ENCODE peak calls at places on chromosome 6, in nine cellular contexts. K, C, P, I, H, Z, L, X and B are unnamed samples. For H3K4me1, H3K27me3 and H3K9me3, the result is how much of the 10 kb centered on the place peaks cover.

GRCh38 chr6:84639396-84639795 is 125.0 kb downstream of the TBX18 start:
- DNase-seq in K (no peak), C (no peak), P (no peak), I (no peak), H (no peak), Z (no peak), L (no peak), X (no peak), B (no peak)

GRCh38 chr6:18216411-18216810 is 47.9 kb downstream of the DEK start:
- DNase-seq in K (no peak), C (no peak), P (no peak), I (no peak), H (peak), Z (no peak), L (no peak), X (no peak), B (no peak)

GRCh38 chr6:36028088-36028886 is 679 bp downstream of the MAPK14 start:
- DNase-seq in K (no peak), C (peak), P (peak), I (peak), H (peak), Z (peak), L (peak), X (peak), B (peak)

GRCh38 chr6:86723729-86724128 is 213.6 kb upstream of the HTR1E start:
- DNase-seq in K (no peak), C (no peak), P (no peak), I (no peak), H (no peak), Z (no peak), L (no peak), X (no peak), B (no peak)

GRCh38 chr6:40286721-40287120 is 300.4 kb downstream of the LRFN2 start:
- DNase-seq in K (no peak), C (no peak), P (no peak), I (no peak), H (no peak), Z (no peak), L (no peak), X (no peak), B (no peak)

GRCh38 chr6:29552512-29553051 is 7.0 kb downstream of the UBD start:
- DNase-seq in K (peak), C (no peak), P (no peak), I (no peak), H (peak), Z (no peak), L (no peak), X (no peak), B (no peak)

GRCh38 chr6:138521800-138522199 is 22.5 kb upstream of the NHSL1 start:
- DNase-seq in K (no peak), C (no peak), P (no peak), I (no peak), H (no peak), Z (no peak), L (no peak), X (no peak), B (no peak)

GRCh38 chr6:65638047-65638831 is 68.8 kb downstream of the EYS start:
- DNase-seq in K (no peak), C (no peak), P (no peak), I (no peak), H (no peak), Z (no peak), L (no peak), X (no peak), B (no peak)

GRCh38 chr6:14046476-14047068 is 71.0 kb upstream of the CD83 start:
- DNase-seq in K (peak), C (no peak), P (no peak), I (no peak), H (peak), Z (no peak), L (no peak), X (no peak), B (no peak)

GRCh38 chr6:140271759-140272377 is 897.4 kb upstream of the CITED2 start:
- DNase-seq in K (no peak), C (no peak), P (no peak), I (no peak), H (no peak), Z (no peak), L (no peak), X (no peak), B (no peak)

GRCh38 chr6:159969921-159970320 is 1.0 kb downstream of the IGF2R start:
- DNase-seq in K (peak), C (no peak), P (no peak), I (peak), H (peak), Z (no peak), L (peak), X (peak), B (no peak)

GRCh38 chr6:29810371-29810770 is 17.3 kb upstream of the HLA-G start:
- DNase-seq in K (no peak), C (no peak), P (no peak), I (no peak), H (no peak), Z (no peak), L (no peak), X (no peak), B (no peak)

GRCh38 chr6:134724653-134725340 is 225.1 kb downstream of the ALDH8A1 start:
- DNase-seq in K (no peak), C (no peak), P (no peak), I (no peak), H (no peak), Z (peak), L (no peak), X (no peak), B (no peak)

GRCh38 chr6:149990109-149990671 is 26.4 kb downstream of the ULBP1 start:
- DNase-seq in K (no peak), C (no peak), P (peak), I (no peak), H (no peak), Z (no peak), L (peak), X (no peak), B (no peak)

GRCh38 chr6:153024401-153025017 is 22.0 kb upstream of the MTRF1L start:
- DNase-seq in K (peak), C (no peak), P (no peak), I (no peak), H (peak), Z (no peak), L (no peak), X (peak), B (peak)

GRCh38 chr6:39266375-39266774 is 37.1 kb upstream of the KCNK5 start:
- DNase-seq in K (no peak), C (no peak), P (no peak), I (no peak), H (no peak), Z (no peak), L (no peak), X (no peak), B (no peak)

GRCh38 chr6:7140631-7141366 is 33.0 kb downstream of the RREB1 start:
- DNase-seq in K (peak), C (peak), P (peak), I (peak), H (peak), Z (peak), L (peak), X (peak), B (peak)

GRCh38 chr6:55918639-55919038 is 43.2 kb upstream of the BMP5 start:
- DNase-seq in K (no peak), C (no peak), P (no peak), I (no peak), H (peak), Z (no peak), L (no peak), X (no peak), B (no peak)

GRCh38 chr6:44779130-44779826 is 391.8 kb downstream of the CDC5L start:
- DNase-seq in K (no peak), C (no peak), P (no peak), I (no peak), H (no peak), Z (no peak), L (no peak), X (no peak), B (no peak)

GRCh38 chr6:373773-374724 is 17.5 kb upstream of the IRF4 start:
- DNase-seq in K (no peak), C (no peak), P (peak), I (no peak), H (peak), Z (no peak), L (peak), X (no peak), B (no peak)

GRCh38 chr6:484729-485111 is 93.2 kb downstream of the IRF4 start:
- DNase-seq in K (no peak), C (no peak), P (no peak), I (no peak), H (no peak), Z (no peak), L (no peak), X (no peak), B (no peak)

GRCh38 chr6:155388546-155388945 is 67.1 kb downstream of the NOX3 start:
- DNase-seq in K (no peak), C (no peak), P (no peak), I (no peak), H (no peak), Z (no peak), L (no peak), X (no peak), B (no peak)

GRCh38 chr6:118468682-118469465 is 79.2 kb upstream of the PLN start:
- DNase-seq in K (no peak), C (no peak), P (no peak), I (no peak), H (peak), Z (no peak), L (no peak), X (no peak), B (no peak)

GRCh38 chr6:41531591-41532582 is 14.3 kb upstream of the FOXP4 start:
- DNase-seq in K (no peak), C (no peak), P (no peak), I (no peak), H (peak), Z (no peak), L (no peak), X (no peak), B (no peak)

GRCh38 chr6:25342784-25343183 is 63.6 kb downstream of the CARMIL1 start:
- DNase-seq in K (no peak), C (no peak), P (no peak), I (no peak), H (peak), Z (no peak), L (no peak), X (no peak), B (no peak)

GRCh38 chr6:33709605-33710295 is 1.8 kb downstream of the UQCC2 start:
- DNase-seq in K (no peak), C (no peak), P (no peak), I (no peak), H (peak), Z (no peak), L (no peak), X (no peak), B (no peak)

GRCh38 chr6:11921017-11921438 is 91.1 kb upstream of the HIVEP1 start:
- DNase-seq in K (peak), C (no peak), P (peak), I (peak), H (peak), Z (peak), L (peak), X (no peak), B (no peak)

GRCh38 chr6:136226674-136227377 is 23.3 kb downstream of the MTFR2 start:
- DNase-seq in K (no peak), C (no peak), P (no peak), I (no peak), H (no peak), Z (no peak), L (no peak), X (no peak), B (no peak)

GRCh38 chr6:145071836-145072235 is 663.5 kb downstream of the EPM2A start:
- DNase-seq in K (no peak), C (no peak), P (no peak), I (no peak), H (no peak), Z (no peak), L (no peak), X (no peak), B (no peak)

GRCh38 chr6:148466158-148466557 is 123.5 kb downstream of the SASH1 start:
- DNase-seq in K (no peak), C (no peak), P (no peak), I (no peak), H (no peak), Z (no peak), L (no peak), X (no peak), B (no peak)

GRCh38 chr6:70547313-70547712 is 19.4 kb upstream of the SDHAF4 start:
- DNase-seq in K (no peak), C (no peak), P (no peak), I (no peak), H (peak), Z (no peak), L (no peak), X (no peak), B (no peak)

GRCh38 chr6:125406771-125407170 is 105.0 kb upstream of the HDDC2 start:
- DNase-seq in K (no peak), C (no peak), P (no peak), I (no peak), H (no peak), Z (no peak), L (no peak), X (no peak), B (no peak)

GRCh38 chr6:112286010-112286409 is 31.6 kb upstream of the LAMA4 start:
- DNase-seq in K (no peak), C (peak), P (no peak), I (no peak), H (no peak), Z (no peak), L (no peak), X (peak), B (no peak)

DNA sequence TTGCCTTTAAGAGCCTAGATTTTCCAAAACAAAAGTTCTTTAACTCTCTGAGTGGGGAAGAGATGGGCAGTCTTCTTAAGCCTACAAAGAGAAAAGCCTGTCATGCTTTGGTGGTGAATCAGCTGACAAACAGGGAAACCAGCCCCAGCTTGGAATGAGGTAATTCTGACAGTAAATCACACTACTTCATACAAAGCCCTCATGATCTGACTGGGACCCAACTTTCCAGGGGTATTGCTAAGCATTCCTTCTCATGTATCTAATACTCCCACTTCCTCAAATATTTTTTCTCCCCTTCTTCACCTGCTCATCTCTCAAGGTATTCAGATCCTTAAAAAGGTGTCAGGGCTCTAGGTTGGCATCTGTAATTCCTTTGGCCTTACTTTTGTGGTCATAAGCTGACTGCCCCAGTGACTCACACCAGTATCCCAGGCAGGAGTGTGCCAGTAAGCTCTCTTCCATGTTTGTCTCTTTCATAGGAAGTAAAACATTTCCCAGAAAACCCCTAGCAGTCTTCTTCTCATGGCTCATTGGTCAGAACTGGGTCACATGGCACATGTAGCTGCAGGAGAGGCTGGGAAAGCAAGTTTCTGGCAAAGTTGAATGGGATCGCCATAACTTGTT is 15.0 kb upstream of the TBC1D22B start:
- DNase-seq in K (peak), C (no peak), P (no peak), I (peak), H (peak), Z (no peak), L (no peak), X (no peak), B (no peak)
- H3K4me1 ChIP-seq in K (half or more), C (under half), P (under half), I (half or more), H (under half), Z (half or more), L (half or more), X (under half), B (under half)

DNA sequence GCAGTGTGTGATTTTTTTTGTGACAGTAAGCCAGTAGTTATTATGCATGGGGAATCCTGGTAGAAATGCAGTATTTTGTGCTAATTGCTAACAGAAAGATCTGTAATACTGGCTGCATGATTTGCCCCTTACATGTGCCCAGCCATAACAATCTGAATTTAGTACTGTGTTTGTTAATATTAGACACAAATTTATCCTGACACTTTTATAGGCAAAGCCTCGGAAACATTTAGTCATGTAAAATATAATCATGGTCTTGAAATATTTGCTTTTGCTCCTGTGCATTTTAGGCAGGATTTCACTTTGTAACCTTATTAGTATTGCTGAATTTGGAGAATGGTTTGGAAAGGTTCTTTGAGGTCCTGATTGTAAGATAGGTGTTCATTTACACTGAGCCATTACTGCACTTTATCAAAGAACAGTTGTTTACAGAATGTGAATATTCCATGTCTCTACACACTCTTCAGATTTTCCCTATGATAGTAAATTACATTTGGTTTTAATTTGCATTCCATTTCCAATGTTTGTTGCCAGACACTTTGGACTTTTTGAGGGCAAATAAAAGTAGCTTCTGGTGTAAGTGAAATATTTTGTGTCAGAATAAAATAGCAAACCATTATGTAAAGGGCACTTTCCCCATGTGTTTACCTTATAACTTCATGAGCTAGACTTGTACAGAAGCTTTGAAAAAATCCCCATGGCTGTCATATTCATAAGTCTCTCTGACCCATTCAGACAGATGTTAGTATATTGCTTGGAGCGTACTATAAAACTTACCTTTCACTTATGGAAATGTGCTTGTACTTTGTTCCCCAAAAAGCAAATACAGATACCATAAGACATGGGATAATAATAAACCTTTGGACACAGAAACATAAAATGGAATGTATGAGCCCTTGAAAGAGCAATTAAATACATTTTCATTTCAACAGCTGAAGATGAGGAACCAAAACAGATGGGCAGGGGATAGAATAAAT is 349.9 kb downstream of the ARHGAP18 start:
- DNase-seq in K (no peak), C (no peak), P (no peak), I (no peak), H (no peak), Z (no peak), L (no peak), X (no peak), B (no peak)
- H3K27me3 ChIP-seq in K (under half), C (under half), P (under half), I (under half), H (under half), Z (under half), L (under half), X (under half), B (under half)

DNA sequence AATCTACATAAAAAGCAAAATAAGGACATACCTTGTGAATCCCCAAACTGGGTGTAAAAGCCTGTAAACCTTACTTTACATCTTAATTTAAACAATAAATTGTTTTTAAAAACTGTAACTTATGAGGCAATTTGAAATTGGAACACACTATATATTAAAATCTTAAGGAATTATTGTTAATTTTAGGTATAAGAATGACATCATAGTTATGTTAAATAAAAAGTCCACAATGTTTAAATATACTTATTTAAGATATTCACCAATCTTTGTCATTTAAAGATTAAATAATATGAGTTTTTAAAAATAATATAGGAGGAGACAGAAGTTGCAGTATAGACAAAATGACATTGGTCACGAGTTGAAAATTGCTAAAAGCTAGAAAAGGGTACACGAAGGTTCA is 621.9 kb upstream of the POU3F2 start:
- DNase-seq in K (no peak), C (no peak), P (no peak), I (no peak), H (no peak), Z (no peak), L (no peak), X (no peak), B (no peak)
- H3K9me3 ChIP-seq in K (under half), C (under half), P (under half), I (under half), H (under half), Z (under half), L (under half), X (under half), B (under half)

GRCh38 chr6:143962644-143962929 is 45.5 kb downstream of the PLAGL1 start:
- DNase-seq in K (no peak), C (no peak), P (no peak), I (no peak), H (peak), Z (no peak), L (no peak), X (no peak), B (no peak)

GRCh38 chr6:143961868-143962643 is 46.0 kb downstream of the PLAGL1 start:
- DNase-seq in K (no peak), C (no peak), P (no peak), I (no peak), H (no peak), Z (no peak), L (no peak), X (no peak), B (no peak)

GRCh38 chr6:143965503-143966171 is 42.4 kb downstream of the PLAGL1 start:
- DNase-seq in K (no peak), C (no peak), P (no peak), I (no peak), H (peak), Z (no peak), L (no peak), X (no peak), B (no peak)

GRCh38 chr6:143964667-143965066 is 43.4 kb downstream of the PLAGL1 start:
- DNase-seq in K (no peak), C (no peak), P (no peak), I (no peak), H (peak), Z (no peak), L (no peak), X (no peak), B (no peak)

GRCh38 chr6:143963158-143963919 is 44.7 kb downstream of the PLAGL1 start:
- DNase-seq in K (no peak), C (no peak), P (no peak), I (no peak), H (no peak), Z (no peak), L (no peak), X (no peak), B (no peak)
- H3K4me1 ChIP-seq in K (under half), C (under half), P (under half), I (under half), H (under half), Z (under half), L (under half), X (under half), B (under half)

DNA sequence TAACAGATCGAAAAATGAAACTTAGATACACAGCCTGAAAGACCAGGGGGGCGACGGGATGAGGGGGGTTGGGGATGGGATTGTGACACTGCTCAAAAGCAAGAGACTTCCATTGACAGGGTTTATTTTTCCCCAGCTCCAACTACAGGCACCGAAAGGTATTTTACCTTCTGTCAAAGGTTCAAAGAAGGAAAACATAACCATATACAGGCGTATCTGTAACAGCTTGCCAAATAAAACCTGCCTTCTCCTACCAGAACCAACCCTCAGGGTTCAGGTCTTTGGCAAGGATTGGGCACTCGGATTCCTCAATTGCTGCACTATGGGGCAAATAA is 1.3 kb downstream of the EPHA7 start:
- DNase-seq in K (no peak), C (no peak), P (no peak), I (no peak), H (peak), Z (no peak), L (no peak), X (no peak), B (no peak)
- H3K27me3 ChIP-seq in K (under half), C (under half), P (under half), I (under half), H (under half), Z (half or more), L (half or more), X (under half), B (under half)

GRCh38 chr6:164690241-164690640 is 619.2 kb downstream of the C6orf118 start:
- DNase-seq in K (no peak), C (no peak), P (no peak), I (no peak), H (no peak), Z (no peak), L (no peak), X (no peak), B (no peak)
- H3K9me3 ChIP-seq in K (under half), C (under half), P (under half), I (under half), H (under half), Z (under half), L (under half), X (under half), B (under half)